ENCODE peak calls at places on chromosomes 3 and 15, in eight cellular contexts. B is SK-N-SH, J is kidney, Q is psoas muscle, C is HepG2, E is mammary epithelial cell, L is spleen, A is aorta. P is an unnamed sample.

GRCh38 chr15:48897144-48897814 is 19.3 kb downstream of the EID1 start:
- DNase-seq in B (no peak), Q (no peak), C (no peak), A (no peak), E (peak; percentile 80), L (no peak), J (no peak), P (no peak)

GRCh38 chr3:54146383-54147239 is 24.3 kb downstream of the CACNA2D3 start:
- DNase-seq in A (peak; percentile 64), E (peak; percentile 23), J (peak; percentile 85), B (peak; percentile 82), Q (peak; percentile 61), L (no peak), C (peak; percentile 25), P (peak; percentile 47)

GRCh38 chr15:20341901-20342605 is 199.5 kb downstream of the GOLGA6L6 start:
- DNase-seq in B (no peak), E (peak; percentile 42), J (peak; percentile 95), C (no peak), Q (peak; percentile 70), A (peak; percentile 88), L (peak; percentile 95), P (peak; percentile 56)

GRCh38 chr3:134253475-134254231 is 3.0 kb upstream of the RYK start:
- DNase-seq in J (no peak), E (peak; percentile 28), C (no peak), L (no peak), Q (no peak), A (no peak), B (no peak), P (no peak)

GRCh38 chr3:13451301-13451673 is 28.8 kb upstream of the HDAC11 start:
- DNase-seq in Q (no peak), A (no peak), L (no peak), B (no peak), E (peak; percentile 68), C (no peak), J (no peak), P (peak; percentile 28)

GRCh38 chr3:52367891-52368880 is 52.1 kb downstream of the DNAH1 start:
- DNase-seq in J (no peak), L (no peak), E (no peak), A (no peak), B (no peak), C (no peak), Q (no peak), P (no peak)

GRCh38 chr15:97566957-97567356 is 393.5 kb upstream of the ARRDC4 start:
- DNase-seq in J (no peak), E (no peak), A (no peak), L (no peak), B (no peak), Q (no peak), C (no peak), P (no peak)

GRCh38 chr3:138300657-138301056 is 29.0 kb downstream of the NME9 start:
- DNase-seq in Q (no peak), J (no peak), E (no peak), B (peak; percentile 13), L (no peak), C (no peak), A (no peak), P (no peak)

GRCh38 chr3:33982269-33982798 is 183.9 kb downstream of the PDCD6IP start:
- DNase-seq in A (no peak), L (no peak), E (no peak), C (no peak), B (no peak), Q (no peak), J (no peak), P (no peak)

GRCh38 chr15:47466357-47466756 is 250.9 kb upstream of the SEMA6D start:
- DNase-seq in A (no peak), L (no peak), B (no peak), Q (no peak), C (no peak), J (no peak), E (peak; percentile 77), P (no peak)

GRCh38 chr3:123324880-123325765 is 123.4 kb downstream of the SEC22A start:
- DNase-seq in J (peak; percentile 52), E (no peak), Q (no peak), C (no peak), B (no peak), A (no peak), L (peak; percentile 64), P (no peak)

GRCh38 chr3:137792633-137793271 is 28.6 kb downstream of the SOX14 start:
- DNase-seq in J (no peak), L (no peak), Q (no peak), B (peak; percentile 38), E (peak; percentile 35), A (no peak), C (peak; percentile 17), P (no peak)

GRCh38 chr3:124887177-124887995 is at the start of gene ITGB5:
- DNase-seq in Q (peak; percentile 87), C (peak; percentile 61), J (peak; percentile 94), E (peak; percentile 80), L (peak; percentile 86), B (peak; percentile 90), A (peak; percentile 91), P (peak; percentile 88)

GRCh38 chr3:127077068-127077467 is 94.2 kb downstream of the PLXNA1 start:
- DNase-seq in Q (no peak), J (no peak), A (no peak), E (no peak), L (peak; percentile 58), B (no peak), C (no peak), P (no peak)

GRCh38 chr3:170100937-170101336 is 63.1 kb downstream of the GPR160 start:
- DNase-seq in L (no peak), Q (no peak), J (no peak), C (no peak), E (no peak), A (no peak), B (no peak), P (no peak)

GRCh38 chr3:170107926-170108325 is 70.1 kb downstream of the GPR160 start:
- DNase-seq in Q (no peak), L (no peak), A (no peak), E (no peak), C (no peak), B (no peak), J (no peak), P (no peak)

GRCh38 chr3:170098753-170099152 is 61.0 kb downstream of the GPR160 start:
- DNase-seq in J (no peak), A (no peak), B (no peak), C (no peak), L (no peak), Q (no peak), E (peak; percentile 33), P (no peak)

DNA sequence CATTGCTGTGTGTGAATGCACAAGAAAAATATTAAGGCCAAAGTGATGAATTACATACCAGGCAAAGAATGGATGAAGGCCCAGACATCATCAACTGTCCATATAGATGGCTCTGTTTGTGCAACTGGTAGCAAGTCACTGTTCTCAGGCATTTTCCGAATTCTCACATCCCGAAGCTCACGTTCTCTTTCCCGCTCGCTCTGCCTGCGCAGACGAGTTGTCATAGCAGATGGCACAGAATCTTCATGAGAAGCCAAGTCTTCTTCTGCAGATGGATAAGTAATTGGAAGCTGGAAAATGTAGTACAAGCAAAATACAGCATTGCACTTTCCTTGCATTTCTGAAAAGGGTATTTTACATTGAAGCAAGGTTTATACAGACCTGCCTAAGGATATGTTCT is 64.6 kb downstream of the GPR160 start:
- DNase-seq in E (no peak), A (no peak), Q (no peak), J (no peak), B (no peak), L (no peak), C (no peak), P (no peak)
- H3K4me1 ChIP-seq in E (no peaks in the 10 kb centered on the region), A (no peaks in the 10 kb centered on the region), Q (no peaks in the 10 kb centered on the region), J (no peaks in the 10 kb centered on the region), B (no peaks in the 10 kb centered on the region), L (no peaks in the 10 kb centered on the region), C (no peaks in the 10 kb centered on the region), P (no peaks in the 10 kb centered on the region)

GRCh38 chr15:67083135-67083766 is 17.8 kb downstream of the SMAD3 start:
- DNase-seq in A (no peak), J (no peak), C (no peak), Q (no peak), B (no peak), E (no peak), L (no peak), P (no peak)
- H3K4me3 ChIP-seq in A (no peak overlapping the region), J (no peak overlapping the region), C (no peak overlapping the region), Q (peak overlapping the region; percentile 3), B (no peak overlapping the region), E (no peak overlapping the region), L (no peak overlapping the region), P (no peak overlapping the region)

GRCh38 chr15:88586401-88587162 is 34.6 kb upstream of the AEN start:
- DNase-seq in A (no peak), B (peak; percentile 72), C (no peak), E (peak; percentile 58), L (no peak), Q (no peak), J (no peak), P (no peak)
- H3K4me1 ChIP-seq in A (no peaks in the 10 kb centered on the region), B (peaks cover 7% of the 10 kb centered on the region), C (no peaks in the 10 kb centered on the region), E (no peaks in the 10 kb centered on the region), L (no peaks in the 10 kb centered on the region), Q (no peaks in the 10 kb centered on the region), J (no peaks in the 10 kb centered on the region), P (no peaks in the 10 kb centered on the region)

GRCh38 chr3:78804251-78805037 is 963.4 kb downstream of the ROBO1 start:
- DNase-seq in Q (no peak), C (no peak), A (no peak), L (no peak), E (no peak), J (no peak), B (no peak), P (no peak)
- H3K4me3 ChIP-seq in Q (no peak overlapping the region), C (no peak overlapping the region), A (no peak overlapping the region), L (no peak overlapping the region), E (no peak overlapping the region), J (no peak overlapping the region), B (no peak overlapping the region), P (no peak overlapping the region)

DNA sequence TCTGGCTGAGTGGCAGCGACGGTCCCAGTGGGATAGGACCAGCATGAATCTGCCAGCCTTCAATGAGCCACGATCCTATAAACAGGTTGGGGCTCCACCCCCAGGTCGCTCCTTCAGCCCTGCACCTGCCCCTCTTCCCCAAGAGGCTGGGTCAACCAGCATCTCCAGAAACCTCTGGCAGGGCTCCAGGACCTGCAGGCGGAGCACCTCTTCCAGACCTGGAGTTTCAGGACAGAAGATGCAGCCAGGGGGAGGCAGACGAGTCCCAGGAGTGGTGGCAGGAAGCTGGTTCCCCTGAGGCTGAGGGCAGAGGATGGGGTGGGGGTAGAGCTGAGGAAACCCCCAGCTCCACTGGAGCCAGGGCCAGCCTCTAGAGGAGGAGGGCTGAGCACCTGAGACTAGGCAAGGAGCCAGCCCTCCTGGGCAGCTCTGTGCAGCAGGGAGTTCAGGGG is at the start of gene PLA2G4D:
- DNase-seq in A (no peak), J (no peak), E (peak; percentile 35), Q (no peak), C (no peak), L (no peak), B (no peak), P (no peak)
- H3K4me1 ChIP-seq in A (no peaks in the 10 kb centered on the region), J (no peaks in the 10 kb centered on the region), E (peaks cover 28% of the 10 kb centered on the region), Q (peaks cover 9% of the 10 kb centered on the region), C (peaks cover 63% of the 10 kb centered on the region), L (no peaks in the 10 kb centered on the region), B (peaks cover 12% of the 10 kb centered on the region), P (no peaks in the 10 kb centered on the region)